ENCODE peak calls at places on chromosomes 2 and 18, in ten cellular contexts. One of them, this sample, is unnamed.

GRCh38 chr18:6078877-6079276 is 183.6 kb upstream of the TMEM200C start:
- DNase-seq in keratinocyte: no peak
- DNase-seq in psoas muscle: no peak
- DNase-seq in pancreas: no peak
- DNase-seq in mammary epithelial cell: no peak
- DNase-seq in IMR-90: no peak
- DNase-seq in tibial nerve: no peak
- DNase-seq in caudate nucleus: no peak
- DNase-seq in endodermal cell: no peak
- DNase-seq in small intestine: no peak
- DNase-seq in this sample: no peak

GRCh38 chr2:78782196-78782595 is 243.3 kb upstream of the REG3G start:
- DNase-seq in keratinocyte: no peak
- DNase-seq in psoas muscle: no peak
- DNase-seq in pancreas: no peak
- DNase-seq in mammary epithelial cell: no peak
- DNase-seq in IMR-90: no peak
- DNase-seq in tibial nerve: no peak
- DNase-seq in caudate nucleus: no peak
- DNase-seq in endodermal cell: no peak
- DNase-seq in small intestine: no peak
- DNase-seq in this sample: no peak

GRCh38 chr2:233477548-233478433 is 88.8 kb downstream of the USP40 start:
- DNase-seq in keratinocyte: no peak
- DNase-seq in psoas muscle: no peak
- DNase-seq in pancreas: no peak
- DNase-seq in mammary epithelial cell: no peak
- DNase-seq in IMR-90: no peak
- DNase-seq in tibial nerve: no peak
- DNase-seq in caudate nucleus: no peak
- DNase-seq in endodermal cell: no peak
- DNase-seq in small intestine: no peak
- DNase-seq in this sample: no peak

GRCh38 chr2:27353762-27354596 is 2.6 kb downstream of the GTF3C2 start:
- DNase-seq in keratinocyte: no peak
- DNase-seq in psoas muscle: no peak
- DNase-seq in pancreas: no peak
- DNase-seq in mammary epithelial cell: no peak
- DNase-seq in IMR-90: peak
- DNase-seq in tibial nerve: no peak
- DNase-seq in caudate nucleus: no peak
- DNase-seq in endodermal cell: no peak
- DNase-seq in small intestine: peak
- DNase-seq in this sample: peak

GRCh38 chr18:8767356-8767755 is 62.0 kb downstream of the MTCL1 start:
- DNase-seq in keratinocyte: no peak
- DNase-seq in psoas muscle: no peak
- DNase-seq in pancreas: no peak
- DNase-seq in mammary epithelial cell: no peak
- DNase-seq in IMR-90: no peak
- DNase-seq in tibial nerve: no peak
- DNase-seq in caudate nucleus: no peak
- DNase-seq in endodermal cell: no peak
- DNase-seq in small intestine: no peak
- DNase-seq in this sample: no peak

GRCh38 chr2:209872675-209873074 is 101.0 kb downstream of the UNC80 start:
- DNase-seq in keratinocyte: no peak
- DNase-seq in psoas muscle: no peak
- DNase-seq in pancreas: peak
- DNase-seq in mammary epithelial cell: no peak
- DNase-seq in IMR-90: no peak
- DNase-seq in tibial nerve: peak
- DNase-seq in caudate nucleus: peak
- DNase-seq in endodermal cell: peak
- DNase-seq in small intestine: no peak
- DNase-seq in this sample: peak

GRCh38 chr2:160358051-160358450 is 135.6 kb downstream of the RBMS1 start:
- DNase-seq in keratinocyte: no peak
- DNase-seq in psoas muscle: no peak
- DNase-seq in pancreas: no peak
- DNase-seq in mammary epithelial cell: peak
- DNase-seq in IMR-90: peak
- DNase-seq in tibial nerve: no peak
- DNase-seq in caudate nucleus: no peak
- DNase-seq in endodermal cell: no peak
- DNase-seq in small intestine: no peak
- DNase-seq in this sample: no peak

GRCh38 chr2:38176619-38177021 is 100.7 kb upstream of the CYP1B1 start:
- DNase-seq in keratinocyte: no peak
- DNase-seq in psoas muscle: no peak
- DNase-seq in pancreas: no peak
- DNase-seq in mammary epithelial cell: peak
- DNase-seq in IMR-90: peak
- DNase-seq in tibial nerve: peak
- DNase-seq in caudate nucleus: no peak
- DNase-seq in endodermal cell: no peak
- DNase-seq in small intestine: no peak
- DNase-seq in this sample: peak

GRCh38 chr2:202355993-202356505 is 20.1 kb upstream of the BMPR2 start:
- DNase-seq in keratinocyte: no peak
- DNase-seq in psoas muscle: no peak
- DNase-seq in pancreas: no peak
- DNase-seq in mammary epithelial cell: no peak
- DNase-seq in IMR-90: no peak
- DNase-seq in tibial nerve: no peak
- DNase-seq in caudate nucleus: no peak
- DNase-seq in endodermal cell: no peak
- DNase-seq in small intestine: no peak
- DNase-seq in this sample: no peak

GRCh38 chr2:18214936-18215335 is 336.5 kb downstream of the KCNS3 start:
- DNase-seq in keratinocyte: no peak
- DNase-seq in psoas muscle: no peak
- DNase-seq in pancreas: no peak
- DNase-seq in mammary epithelial cell: peak
- DNase-seq in IMR-90: peak
- DNase-seq in tibial nerve: no peak
- DNase-seq in caudate nucleus: no peak
- DNase-seq in endodermal cell: no peak
- DNase-seq in small intestine: no peak
- DNase-seq in this sample: no peak

GRCh38 chr2:128644156-128644555 is 325.5 kb upstream of the HS6ST1 start:
- DNase-seq in keratinocyte: no peak
- DNase-seq in psoas muscle: no peak
- DNase-seq in pancreas: no peak
- DNase-seq in mammary epithelial cell: no peak
- DNase-seq in IMR-90: no peak
- DNase-seq in tibial nerve: no peak
- DNase-seq in caudate nucleus: no peak
- DNase-seq in endodermal cell: peak
- DNase-seq in small intestine: no peak
- DNase-seq in this sample: no peak

GRCh38 chr18:35178260-35178659 is 62.6 kb upstream of the ZNF397 start:
- DNase-seq in keratinocyte: no peak
- DNase-seq in psoas muscle: peak
- DNase-seq in pancreas: no peak
- DNase-seq in mammary epithelial cell: peak
- DNase-seq in IMR-90: peak
- DNase-seq in tibial nerve: no peak
- DNase-seq in caudate nucleus: no peak
- DNase-seq in endodermal cell: no peak
- DNase-seq in small intestine: no peak
- DNase-seq in this sample: peak

GRCh38 chr2:105510761-105511669 is 112.2 kb upstream of the FHL2 start:
- DNase-seq in keratinocyte: no peak
- DNase-seq in psoas muscle: no peak
- DNase-seq in pancreas: no peak
- DNase-seq in mammary epithelial cell: peak
- DNase-seq in IMR-90: peak
- DNase-seq in tibial nerve: no peak
- DNase-seq in caudate nucleus: no peak
- DNase-seq in endodermal cell: no peak
- DNase-seq in small intestine: peak
- DNase-seq in this sample: peak

GRCh38 chr2:105504459-105504858 is 105.6 kb upstream of the FHL2 start:
- DNase-seq in keratinocyte: no peak
- DNase-seq in psoas muscle: no peak
- DNase-seq in pancreas: no peak
- DNase-seq in mammary epithelial cell: no peak
- DNase-seq in IMR-90: no peak
- DNase-seq in tibial nerve: no peak
- DNase-seq in caudate nucleus: no peak
- DNase-seq in endodermal cell: no peak
- DNase-seq in small intestine: no peak
- DNase-seq in this sample: no peak

DNA sequence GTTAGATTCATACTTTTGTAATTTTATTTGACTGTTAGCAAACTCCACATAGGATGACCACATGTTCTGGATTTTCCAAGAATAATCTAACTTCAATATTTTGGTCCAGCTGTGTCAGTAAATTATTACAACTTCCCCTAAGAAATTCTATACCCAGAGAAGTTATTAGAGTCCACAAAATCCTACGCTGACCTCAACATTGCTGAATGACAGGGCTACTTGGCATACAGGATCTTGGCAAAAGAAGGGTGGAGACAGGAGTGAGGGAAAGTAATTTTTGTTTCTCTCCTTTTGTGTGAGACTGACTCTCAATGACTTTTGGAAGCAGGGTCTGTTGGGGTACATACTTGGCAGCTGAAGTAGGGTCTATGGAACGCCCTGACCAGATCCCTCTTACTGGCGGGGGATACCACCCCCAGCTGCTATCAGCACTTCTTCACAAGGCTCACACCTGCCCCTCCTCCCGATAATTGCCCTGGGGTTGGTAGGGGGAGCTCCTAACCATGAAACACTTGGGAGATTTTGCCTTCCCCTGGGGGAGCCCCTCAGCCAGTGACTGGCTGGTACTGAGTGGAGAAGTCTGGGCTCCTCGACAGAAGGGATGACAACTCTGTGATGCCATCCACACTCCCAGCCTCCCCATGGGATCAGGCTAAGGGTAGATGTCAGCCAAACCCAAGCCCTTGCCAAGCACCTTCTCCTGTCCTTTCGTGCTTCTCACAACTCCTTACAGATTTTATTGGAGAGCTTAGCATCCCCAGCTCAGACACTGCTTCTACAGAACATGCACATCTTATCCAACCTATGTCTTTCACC is 110.6 kb upstream of the FHL2 start:
- DNase-seq in keratinocyte: no peak
- DNase-seq in psoas muscle: no peak
- DNase-seq in pancreas: no peak
- DNase-seq in mammary epithelial cell: no peak
- DNase-seq in IMR-90: no peak
- DNase-seq in tibial nerve: no peak
- DNase-seq in caudate nucleus: no peak
- DNase-seq in endodermal cell: no peak
- DNase-seq in small intestine: no peak
- DNase-seq in this sample: no peak
- H3K27ac ChIP-seq in keratinocyte: no peak
- H3K27ac ChIP-seq in psoas muscle: no peak
- H3K27ac ChIP-seq in pancreas: no peak
- H3K27ac ChIP-seq in mammary epithelial cell: no peak
- H3K27ac ChIP-seq in IMR-90: no peak
- H3K27ac ChIP-seq in tibial nerve: no peak
- H3K27ac ChIP-seq in caudate nucleus: no peak
- H3K27ac ChIP-seq in endodermal cell: no peak
- H3K27ac ChIP-seq in small intestine: no peak
- H3K27ac ChIP-seq in this sample: no peak

DNA sequence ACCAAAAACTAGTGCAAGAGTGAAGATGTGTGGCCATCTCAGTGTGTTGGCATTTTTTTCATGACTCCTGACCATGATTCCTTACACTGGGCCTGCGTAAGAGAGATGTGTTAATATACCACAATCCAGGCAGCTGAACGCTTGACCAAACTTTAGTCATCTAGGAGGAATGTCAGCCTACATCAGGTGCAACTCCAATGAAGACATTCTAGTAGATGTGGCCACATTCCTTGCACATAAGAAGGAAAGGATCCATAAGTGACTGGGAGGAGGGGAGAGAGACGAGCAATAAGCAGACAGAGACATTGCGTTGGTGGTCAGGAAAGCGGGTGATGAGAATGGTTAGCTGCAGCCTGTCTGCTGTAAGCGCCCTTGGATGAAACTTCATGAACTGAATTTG is 42.6 kb downstream of the CYRIA start:
- DNase-seq in keratinocyte: peak
- DNase-seq in psoas muscle: no peak
- DNase-seq in pancreas: no peak
- DNase-seq in mammary epithelial cell: peak
- DNase-seq in IMR-90: peak
- DNase-seq in tibial nerve: no peak
- DNase-seq in caudate nucleus: no peak
- DNase-seq in endodermal cell: no peak
- DNase-seq in small intestine: no peak
- DNase-seq in this sample: peak
- H3K27ac ChIP-seq in keratinocyte: no peak
- H3K27ac ChIP-seq in psoas muscle: peak
- H3K27ac ChIP-seq in pancreas: no peak
- H3K27ac ChIP-seq in mammary epithelial cell: no peak
- H3K27ac ChIP-seq in IMR-90: peak
- H3K27ac ChIP-seq in tibial nerve: no peak
- H3K27ac ChIP-seq in caudate nucleus: no peak
- H3K27ac ChIP-seq in endodermal cell: no peak
- H3K27ac ChIP-seq in small intestine: no peak
- H3K27ac ChIP-seq in this sample: peak

GRCh38 chr2:170264522-170264860 is 86.5 kb downstream of the MYO3B start:
- DNase-seq in keratinocyte: no peak
- DNase-seq in psoas muscle: no peak
- DNase-seq in pancreas: no peak
- DNase-seq in mammary epithelial cell: no peak
- DNase-seq in IMR-90: no peak
- DNase-seq in tibial nerve: no peak
- DNase-seq in caudate nucleus: no peak
- DNase-seq in endodermal cell: no peak
- DNase-seq in small intestine: no peak
- DNase-seq in this sample: no peak
- H3K27ac ChIP-seq in keratinocyte: no peak
- H3K27ac ChIP-seq in psoas muscle: no peak
- H3K27ac ChIP-seq in pancreas: no peak
- H3K27ac ChIP-seq in mammary epithelial cell: no peak
- H3K27ac ChIP-seq in IMR-90: no peak
- H3K27ac ChIP-seq in tibial nerve: no peak
- H3K27ac ChIP-seq in caudate nucleus: no peak
- H3K27ac ChIP-seq in endodermal cell: no peak
- H3K27ac ChIP-seq in small intestine: no peak
- H3K27ac ChIP-seq in this sample: no peak

DNA sequence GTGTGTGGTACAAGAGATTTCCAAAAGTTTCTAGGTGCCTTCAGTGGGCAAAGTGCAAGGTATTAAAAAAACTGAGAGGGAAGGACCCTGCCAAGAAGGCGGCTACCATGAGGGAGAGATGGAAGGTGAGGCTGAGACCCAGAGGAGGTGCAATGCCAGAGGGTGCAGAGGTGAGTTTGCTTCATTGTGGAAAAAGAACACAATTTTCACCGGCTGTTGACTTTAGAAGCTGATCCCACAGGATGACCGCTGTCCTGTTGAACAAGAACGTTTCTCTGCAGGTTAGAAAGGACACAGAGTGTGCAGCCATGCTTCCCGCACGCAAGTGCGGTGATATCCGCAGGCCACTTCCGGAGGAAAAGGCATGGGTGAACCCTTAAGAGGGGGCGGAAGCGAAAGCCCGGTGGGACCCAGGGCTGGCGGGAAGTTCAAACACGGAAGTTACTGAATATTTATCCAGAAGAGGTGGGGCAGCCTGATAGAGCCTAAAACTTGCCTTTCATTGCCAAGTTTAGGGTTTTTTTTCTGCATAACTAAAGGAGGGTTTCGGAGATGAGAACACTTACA is 16.6 kb downstream of the SP110 start:
- DNase-seq in keratinocyte: no peak
- DNase-seq in psoas muscle: no peak
- DNase-seq in pancreas: no peak
- DNase-seq in mammary epithelial cell: no peak
- DNase-seq in IMR-90: no peak
- DNase-seq in tibial nerve: no peak
- DNase-seq in caudate nucleus: no peak
- DNase-seq in endodermal cell: no peak
- DNase-seq in small intestine: no peak
- DNase-seq in this sample: no peak
- H3K27ac ChIP-seq in keratinocyte: no peak
- H3K27ac ChIP-seq in psoas muscle: no peak
- H3K27ac ChIP-seq in pancreas: no peak
- H3K27ac ChIP-seq in mammary epithelial cell: no peak
- H3K27ac ChIP-seq in IMR-90: no peak
- H3K27ac ChIP-seq in tibial nerve: no peak
- H3K27ac ChIP-seq in caudate nucleus: no peak
- H3K27ac ChIP-seq in endodermal cell: no peak
- H3K27ac ChIP-seq in small intestine: no peak
- H3K27ac ChIP-seq in this sample: no peak

This sample was measured in brain microvascular endothelial cell.